ENCODE peak calls at places on chromosomes 4 and X, in seven cellular contexts. V, Z, J, N, G, T and A are unnamed samples.
A peak's percentile ranks its signal among the peaks of the same experiment; 100 is the strongest.

GRCh38 chr4:147103403-147103946 is 157.8 kb upstream of the TTC29 start:
- DNase-seq in T (no peak), G (no peak), J (no peak), V (no peak), N (peak; percentile 49), Z (peak; percentile 98), A (no peak)

GRCh38 chr4:166635367-166635766 is 598.9 kb downstream of the SPOCK3 start:
- DNase-seq in Z (no peak), J (no peak), N (no peak), V (no peak), G (no peak), T (no peak), A (no peak)

GRCh38 chr4:26104056-26104685 is 190.2 kb downstream of the SMIM20 start:
- DNase-seq in T (no peak), V (no peak), G (no peak), Z (no peak), J (no peak), N (no peak), A (no peak)

GRCh38 chr4:109870061-109870460 is 22.2 kb downstream of the LRIT3 start:
- DNase-seq in N (no peak), G (no peak), V (no peak), T (no peak), Z (no peak), J (no peak), A (no peak)

GRCh38 chrX:8036914-8037313 is 109.7 kb upstream of the PNPLA4 start:
- DNase-seq in Z (no peak), N (no peak), G (no peak), T (no peak), J (no peak), V (no peak), A (no peak)

GRCh38 chr4:173652283-173652931 is 122.4 kb upstream of the HAND2 start:
- DNase-seq in Z (no peak), J (no peak), G (no peak), V (no peak), N (no peak), T (no peak), A (no peak)

GRCh38 chrX:56794831-56795230 is 65.8 kb downstream of the NBDY start:
- DNase-seq in G (no peak), T (no peak), Z (no peak), N (peak; percentile 10), V (no peak), J (peak; percentile 1), A (no peak)

GRCh38 chrX:151703487-151703886 is 8.2 kb downstream of the PRRG3 start:
- DNase-seq in N (no peak), G (peak; percentile 27), V (no peak), J (peak; percentile 36), T (no peak), Z (peak; percentile 21), A (no peak)

GRCh38 chrX:121581885-121582284 is 534.5 kb downstream of the GLUD2 start:
- DNase-seq in Z (no peak), V (no peak), T (no peak), J (no peak), G (no peak), N (no peak), A (no peak)

GRCh38 chr4:160110891-160111290 is 1008.0 kb downstream of the RAPGEF2 start:
- DNase-seq in Z (no peak), N (no peak), G (no peak), J (no peak), V (no peak), T (no peak), A (no peak)

GRCh38 chrX:107894038-107894437 is 68.4 kb downstream of the MID2 start:
- DNase-seq in V (no peak), G (no peak), N (peak; percentile 59), Z (peak; percentile 16), J (no peak), T (no peak), A (no peak)
- TF ChIP-seq CTCF in V (peak; percentile 52), G (peak; percentile 61), N (peak; percentile 82), Z (peak; percentile 23), J (peak; percentile 76), T (peak; percentile 63), A (peak; percentile 45)

GRCh38 chrX:128676651-128677050 is 624.4 kb upstream of the ACTRT1 start:
- DNase-seq in V (no peak), N (no peak), T (no peak), G (no peak), Z (peak; percentile 5), J (no peak), A (no peak)
- H3K4me1 ChIP-seq in V (no peaks in the 10 kb centered on the region), N (no peaks in the 10 kb centered on the region), T (no peaks in the 10 kb centered on the region), G (no peaks in the 10 kb centered on the region), Z (no peaks in the 10 kb centered on the region), J (no peaks in the 10 kb centered on the region), A (no peaks in the 10 kb centered on the region)

GRCh38 chr4:185685804-185686203 is 126.2 kb downstream of the SORBS2 start:
- DNase-seq in Z (no peak), J (no peak), V (no peak), T (no peak), G (no peak), N (no peak), A (no peak)

GRCh38 chr4:185682236-185682635 is 129.8 kb downstream of the SORBS2 start:
- DNase-seq in T (no peak), J (no peak), G (no peak), Z (peak; percentile 83), V (no peak), N (no peak), A (no peak)

GRCh38 chr4:185681604-185682003 is 130.4 kb downstream of the SORBS2 start:
- DNase-seq in N (no peak), T (no peak), G (no peak), V (no peak), Z (no peak), J (no peak), A (no peak)

GRCh38 chr4:185683896-185684295 is 128.1 kb downstream of the SORBS2 start:
- DNase-seq in V (no peak), G (no peak), Z (no peak), N (no peak), T (no peak), J (no peak), A (no peak)

GRCh38 chr4:185683222-185683621 is 128.8 kb downstream of the SORBS2 start:
- DNase-seq in G (no peak), Z (no peak), V (no peak), T (no peak), N (no peak), J (no peak), A (no peak)
- H3K27ac ChIP-seq in G (no peak overlapping the region), Z (no peak overlapping the region), V (no peak overlapping the region), T (no peak overlapping the region), N (no peak overlapping the region), J (no peak overlapping the region), A (no peak overlapping the region)

DNA sequence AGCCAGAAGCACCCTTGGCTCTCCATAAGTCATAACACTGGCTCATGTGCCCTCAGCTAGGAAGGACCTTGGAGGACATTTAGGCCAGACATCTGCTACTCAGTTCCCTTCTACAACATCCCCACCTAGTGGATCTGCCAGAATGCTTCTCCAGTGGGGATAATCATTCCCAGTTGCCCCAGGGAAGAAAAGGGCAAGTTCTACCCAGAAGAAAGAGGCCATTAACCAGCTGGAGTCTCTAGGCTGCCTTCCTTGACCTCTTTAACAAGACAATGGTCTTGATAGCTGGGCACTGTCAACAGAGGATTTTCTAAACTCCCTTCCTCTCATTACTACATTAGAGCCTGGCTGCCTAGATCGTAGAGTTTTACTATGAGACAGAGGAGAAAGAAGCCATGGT is 42.0 kb downstream of the LGI2 start:
- DNase-seq in J (no peak), G (no peak), N (peak; percentile 87), V (no peak), T (no peak), Z (no peak), A (no peak)
- TF ChIP-seq CTCF in J (no peak), G (no peak), N (peak; percentile 83), V (peak; percentile 47), T (no peak), Z (peak; percentile 44), A (peak; percentile 40)

DNA sequence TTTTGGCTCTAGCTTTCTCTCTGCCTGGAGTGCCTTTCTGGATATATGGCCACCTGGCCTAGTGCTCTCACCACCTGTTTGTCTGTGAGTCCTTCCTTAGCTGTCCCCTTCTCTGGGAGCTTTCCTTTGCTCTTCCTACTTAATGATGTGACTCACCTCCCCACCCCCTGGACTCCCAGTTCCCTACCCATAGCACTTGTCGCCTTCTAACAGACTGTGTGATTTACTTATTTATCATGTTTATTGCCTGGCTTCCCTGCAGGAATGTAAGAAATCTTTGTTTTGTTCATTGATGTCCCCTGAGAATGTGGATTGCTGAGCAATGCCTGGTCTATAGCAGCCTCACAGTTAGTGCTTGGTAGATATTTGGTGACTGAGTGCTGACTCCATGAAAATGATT is 18.9 kb downstream of the ADD1 start:
- DNase-seq in J (no peak), V (no peak), G (no peak), T (no peak), N (peak; percentile 81), Z (peak; percentile 39), A (no peak)
- H3K4me1 ChIP-seq in J (peaks cover 91% of the 10 kb centered on the region), V (peaks cover 94% of the 10 kb centered on the region), G (peaks cover 4% of the 10 kb centered on the region), T (peaks cover 63% of the 10 kb centered on the region), N (peaks cover 32% of the 10 kb centered on the region), Z (peaks cover 41% of the 10 kb centered on the region), A (peaks cover 99% of the 10 kb centered on the region)

DNA sequence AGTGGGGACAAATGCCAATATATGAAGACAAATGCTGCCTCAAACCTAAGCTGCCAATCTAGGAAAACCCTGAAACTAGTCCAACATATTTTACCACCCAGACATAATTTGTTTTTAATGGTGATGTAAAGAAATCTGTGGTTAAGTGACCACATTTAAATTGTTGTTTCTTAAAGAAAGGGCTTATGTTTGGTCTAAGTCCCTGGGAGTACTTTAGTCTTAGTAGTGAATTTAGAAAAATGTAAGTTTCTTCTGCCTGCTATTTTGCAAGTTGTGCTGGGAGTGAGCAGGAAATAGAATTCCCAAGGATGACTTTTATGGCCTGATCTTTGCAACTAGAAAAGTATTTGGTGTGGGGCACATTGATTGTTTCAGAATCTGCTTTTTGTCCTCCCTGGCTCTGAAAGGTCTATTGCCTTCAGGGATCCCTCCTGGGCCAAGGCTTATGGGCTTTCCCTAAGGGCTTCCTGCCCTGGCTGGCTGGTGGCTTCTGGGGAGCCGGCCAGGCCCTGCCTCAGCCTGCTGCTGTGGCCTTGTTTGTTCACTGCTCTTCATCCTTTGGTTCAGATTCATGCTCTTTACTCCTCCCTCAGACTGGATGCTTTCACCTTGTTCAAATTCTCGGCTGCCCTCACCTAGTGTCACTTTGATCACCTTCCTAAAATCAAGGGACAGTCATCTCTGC is 169.8 kb upstream of the JADE1 start:
- DNase-seq in J (no peak), Z (peak; percentile 35), T (no peak), N (no peak), G (no peak), V (no peak), A (no peak)
- H3K27ac ChIP-seq in J (peak overlapping the region; percentile 58), Z (no peak overlapping the region), T (no peak overlapping the region), N (no peak overlapping the region), G (peak overlapping the region; percentile 47), V (no peak overlapping the region), A (no peak overlapping the region)

GRCh38 chr4:165403667-165404066 is 24.9 kb downstream of the CPE start:
- DNase-seq in Z (no peak), G (no peak), T (no peak), J (no peak), N (peak; percentile 61), V (no peak), A (no peak)
- TF ChIP-seq CTCF in Z (no peak), G (no peak), T (no peak), J (no peak), N (peak; percentile 30), V (no peak), A (no peak)